ENCODE peak calls at places on chromosomes 16 and 17, in eight cellular contexts. U is HCT116, X is GM12878, P is GM23338, C is HepG2, Y is endothelial cell of umbilical vein, M is K562, A is H1. R is an unnamed sample.
A peak's percentile ranks its signal among the peaks of the same experiment; 100 is the strongest.

GRCh38 chr16:21628772-21629171 is 23.6 kb downstream of the IGSF6 start:
- DNase-seq in A (no peak), P (no peak), M (no peak), C (no peak), U (no peak), Y (no peak), X (no peak), R (no peak)

GRCh38 chr16:11880047-11880446 is 28.7 kb upstream of the RSL1D1 start:
- DNase-seq in Y (no peak), U (no peak), X (no peak), P (no peak), C (no peak), M (no peak), A (no peak), R (no peak)

GRCh38 chr17:32265192-32265895 is at the start of gene RHBDL3:
- DNase-seq in C (no peak), U (no peak), M (peak; percentile 94), P (peak; percentile 70), Y (no peak), X (no peak), A (no peak), R (no peak)

GRCh38 chr17:79561486-79562116 is 49.2 kb downstream of the RBFOX3 start:
- DNase-seq in U (no peak), X (no peak), M (no peak), P (no peak), A (no peak), C (no peak), Y (no peak), R (no peak)

GRCh38 chr16:87238371-87238715 is 78.8 kb downstream of the C16orf95 start:
- DNase-seq in X (no peak), Y (no peak), C (no peak), M (no peak), P (no peak), U (no peak), A (no peak), R (no peak)

GRCh38 chr16:77599793-77600415 is 122.4 kb upstream of the NUDT7 start:
- DNase-seq in P (peak; percentile 57), C (peak; percentile 41), Y (peak; percentile 77), M (peak; percentile 22), X (no peak), A (no peak), U (peak; percentile 19), R (no peak)

GRCh38 chr17:77399319-77399959 is 258.7 kb downstream of the SEC14L1 start:
- DNase-seq in P (no peak), U (no peak), Y (no peak), X (no peak), C (no peak), M (no peak), A (no peak), R (no peak)

GRCh38 chr16:87993901-87994300 is 42.7 kb downstream of the BANP start:
- DNase-seq in X (no peak), U (no peak), P (no peak), M (no peak), C (no peak), A (no peak), Y (no peak), R (no peak)

GRCh38 chr16:54135361-54136275 is 151.0 kb downstream of the IRX3 start:
- DNase-seq in U (no peak), A (no peak), C (no peak), P (no peak), Y (peak; percentile 51), X (no peak), M (no peak), R (no peak)

GRCh38 chr17:79080761-79081290 is 6.2 kb downstream of the ENGASE start:
- DNase-seq in P (no peak), Y (no peak), C (no peak), U (no peak), A (no peak), X (no peak), M (no peak), R (no peak)

GRCh38 chr17:45172541-45173286 is 11.0 kb downstream of the HEXIM2 start:
- DNase-seq in M (no peak), C (peak; percentile 97), U (peak; percentile 87), X (no peak), P (peak; percentile 63), Y (no peak), A (no peak), R (no peak)
- H3K4me3 ChIP-seq in M (no peak overlapping the region), C (peak overlapping the region; percentile 53), U (peak overlapping the region; percentile 28), X (peak overlapping the region; percentile 23), P (peak overlapping the region; percentile 42), Y (no peak overlapping the region), A (no peak overlapping the region), R (peak overlapping the region; percentile 66)

GRCh38 chr16:67430504-67431076 is 331 bp upstream of the HSD11B2 start:
- DNase-seq in P (peak; percentile 83), Y (no peak), X (no peak), A (no peak), U (no peak), M (peak; percentile 58), C (peak; percentile 77), R (no peak)
- TF ChIP-seq EZH2 in P (no peak), Y (peak; percentile 91), X (no peak), A (peak; percentile 40), U (no peak), M (no peak), C (no peak), R (no peak)

GRCh38 chr17:45309400-45309799 is 7.4 kb downstream of the MAP3K14 start:
- DNase-seq in A (no peak), X (no peak), M (no peak), U (no peak), C (no peak), P (no peak), Y (no peak), R (no peak)
- TF ChIP-seq POLR2AphosphoS5 in A (no peak), X (peak; percentile 22), M (no peak), U (no peak), C (no peak), P (no peak), Y (no peak), R (no peak)

DNA sequence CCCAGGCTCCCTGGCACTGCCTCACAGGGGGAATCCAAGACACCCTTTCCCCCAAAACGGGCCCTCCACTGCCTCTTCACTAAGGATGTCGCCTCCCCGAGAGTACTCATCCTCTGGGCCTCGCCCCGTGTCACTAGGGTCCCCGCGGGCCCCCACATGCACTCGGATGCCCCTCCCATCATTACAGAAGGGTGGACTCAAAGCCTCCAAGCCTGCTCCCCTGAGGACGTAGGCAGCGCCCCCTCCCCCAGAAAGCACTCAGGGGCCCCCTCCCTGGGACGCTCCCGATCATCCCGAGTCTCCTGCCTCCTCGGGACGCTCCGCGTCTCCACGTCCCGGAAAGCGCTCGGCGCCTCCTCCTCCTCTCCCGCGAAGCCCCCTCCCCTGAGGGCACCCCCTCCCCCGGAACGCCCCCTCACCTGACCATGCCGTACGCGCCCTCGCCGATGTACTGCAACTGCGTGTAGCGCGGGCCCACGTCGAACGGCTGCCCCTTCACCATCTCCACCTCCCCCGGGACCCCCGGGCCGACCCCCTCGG is 329 bp downstream of the MAPK3 start:
- DNase-seq in C (no peak), X (no peak), U (no peak), Y (peak; percentile 39), M (peak; percentile 77), P (peak; percentile 67), A (no peak), R (no peak)
- H3K4me3 ChIP-seq in C (peak overlapping the region; percentile 93), X (peak overlapping the region; percentile 95), U (peak overlapping the region; percentile 70), Y (peak overlapping the region; percentile 75), M (peak overlapping the region; percentile 60), P (peak overlapping the region; percentile 78), A (peak overlapping the region; percentile 54), R (peak overlapping the region; percentile 89)

GRCh38 chr16:56190903-56191806 is at the start of gene GNAO1:
- DNase-seq in A (no peak), U (no peak), Y (peak; percentile 12), M (peak; percentile 92), P (peak; percentile 86), C (no peak), X (no peak), R (no peak)
- TF ChIP-seq EZH2 in A (no peak), U (no peak), Y (peak; percentile 85), M (no peak), P (no peak), C (no peak), X (no peak), R (no peak)

GRCh38 chr17:42127414-42127813 is 4.8 kb downstream of the HSPB9 start:
- DNase-seq in Y (no peak), X (no peak), P (no peak), A (no peak), M (no peak), C (no peak), U (no peak), R (no peak)

GRCh38 chr17:42125565-42125964 is 3.0 kb downstream of the HSPB9 start:
- DNase-seq in P (no peak), A (no peak), C (no peak), X (no peak), Y (no peak), U (no peak), M (no peak), R (no peak)

GRCh38 chr17:42124256-42124655 is 1.7 kb downstream of the HSPB9 start:
- DNase-seq in Y (no peak), U (no peak), A (no peak), X (no peak), P (no peak), M (no peak), C (no peak), R (no peak)

GRCh38 chr17:42129109-42129837 is 6.7 kb downstream of the HSPB9 start:
- DNase-seq in U (no peak), X (no peak), C (no peak), P (no peak), A (no peak), Y (no peak), M (no peak), R (no peak)

GRCh38 chr17:42126836-42127235 is 4.2 kb downstream of the HSPB9 start:
- DNase-seq in M (no peak), X (no peak), A (no peak), U (no peak), Y (no peak), P (no peak), C (no peak), R (no peak)
- TF ChIP-seq POLR2AphosphoS5 in M (no peak), X (no peak), A (no peak), U (no peak), Y (no peak), P (no peak), C (no peak), R (no peak)

GRCh38 chr17:57044976-57045867 is 39.8 kb upstream of the AKAP1 start:
- DNase-seq in C (no peak), U (no peak), A (no peak), M (no peak), P (no peak), Y (no peak), X (no peak), R (no peak)
- H3K4me3 ChIP-seq in C (no peak overlapping the region), U (no peak overlapping the region), A (no peak overlapping the region), M (no peak overlapping the region), P (no peak overlapping the region), Y (no peak overlapping the region), X (no peak overlapping the region), R (no peak overlapping the region)